ENCODE peak calls at places on chromosome 7, in ten cellular contexts. W, L, D, P, Y, C, Q, G, R and A are unnamed samples.

GRCh38 chr7:121634356-121634755 is 238.2 kb upstream of the FAM3C start:
- DNase-seq in W (no peak), L (peak; percentile 35), D (no peak), P (no peak), Y (no peak), C (no peak), Q (no peak), G (no peak), R (no peak), A (no peak)

GRCh38 chr7:141225916-141226618 is 152.2 kb downstream of the TMEM178B start:
- DNase-seq in W (no peak), L (peak; percentile 99), D (no peak), P (no peak), Y (no peak), C (no peak), Q (no peak), G (no peak), R (no peak), A (no peak)

GRCh38 chr7:148242271-148242801 is 348.2 kb upstream of the C7orf33 start:
- DNase-seq in W (no peak), L (peak; percentile 90), D (no peak), P (peak; percentile 60), Y (peak; percentile 39), C (peak; percentile 74), Q (peak; percentile 23), G (peak; percentile 83), R (peak; percentile 64), A (peak; percentile 85)

GRCh38 chr7:139771001-139771956 is 6.5 kb downstream of the HIPK2 start:
- DNase-seq in W (no peak), L (no peak), D (no peak), P (peak; percentile 96), Y (no peak), C (peak; percentile 44), Q (no peak), G (no peak), R (peak; percentile 82), A (no peak)

GRCh38 chr7:110557-111232 is 81.7 kb upstream of the FAM20C start:
- DNase-seq in W (no peak), L (no peak), D (no peak), P (no peak), Y (no peak), C (no peak), Q (no peak), G (no peak), R (no peak), A (no peak)

GRCh38 chr7:44155191-44156185 is 14.4 kb upstream of the MYL7 start:
- DNase-seq in W (peak; percentile 55), L (no peak), D (no peak), P (no peak), Y (no peak), C (no peak), Q (no peak), G (no peak), R (no peak), A (no peak)

GRCh38 chr7:123789817-123790216 is 41.0 kb upstream of the WASL start:
- DNase-seq in W (no peak), L (no peak), D (no peak), P (no peak), Y (no peak), C (no peak), Q (no peak), G (no peak), R (no peak), A (no peak)

GRCh38 chr7:87218941-87219544 is 489 bp downstream of the TMEM243 start:
- DNase-seq in W (peak; percentile 88), L (peak; percentile 66), D (no peak), P (peak; percentile 54), Y (peak; percentile 42), C (peak; percentile 49), Q (peak; percentile 59), G (peak; percentile 48), R (no peak), A (peak; percentile 92)

GRCh38 chr7:2553831-2554581 is 1.3 kb downstream of the BRAT1 start:
- DNase-seq in W (no peak), L (no peak), D (no peak), P (no peak), Y (peak; percentile 40), C (no peak), Q (no peak), G (no peak), R (no peak), A (no peak)

GRCh38 chr7:29398011-29398410 is 165.6 kb upstream of the PRR15 start:
- DNase-seq in W (no peak), L (peak; percentile 63), D (no peak), P (no peak), Y (no peak), C (no peak), Q (no peak), G (no peak), R (no peak), A (no peak)

DNA sequence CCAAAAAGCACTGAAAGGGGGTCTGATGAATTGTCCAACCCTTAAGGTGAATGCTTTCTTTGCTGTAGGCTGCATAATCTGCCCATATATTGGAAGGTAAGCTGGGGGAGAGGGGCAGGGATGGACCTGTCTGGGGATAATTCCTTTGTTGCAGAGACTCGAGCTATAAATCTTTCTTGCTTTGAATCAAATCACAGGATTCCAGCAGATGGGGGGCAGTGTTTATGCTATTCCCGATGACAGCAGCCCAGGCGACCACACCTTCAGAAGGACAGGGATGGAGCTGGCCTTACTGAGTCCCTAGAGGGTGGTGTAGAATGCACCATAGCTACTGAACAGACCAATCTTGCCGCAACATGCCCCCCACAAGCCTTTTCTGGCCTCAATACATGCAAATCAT is 2.5 kb downstream of the PODXL start:
- DNase-seq in W (no peak), L (no peak), D (no peak), P (no peak), Y (no peak), C (no peak), Q (no peak), G (no peak), R (no peak), A (no peak)
- H3K4me3 ChIP-seq in W (no peak overlapping the region), L (no peak overlapping the region), D (no peak overlapping the region), P (no peak overlapping the region), Y (no peak overlapping the region), C (peak overlapping the region; percentile 57), Q (no peak overlapping the region), G (no peak overlapping the region), R (no peak overlapping the region), A (no peak overlapping the region)

DNA sequence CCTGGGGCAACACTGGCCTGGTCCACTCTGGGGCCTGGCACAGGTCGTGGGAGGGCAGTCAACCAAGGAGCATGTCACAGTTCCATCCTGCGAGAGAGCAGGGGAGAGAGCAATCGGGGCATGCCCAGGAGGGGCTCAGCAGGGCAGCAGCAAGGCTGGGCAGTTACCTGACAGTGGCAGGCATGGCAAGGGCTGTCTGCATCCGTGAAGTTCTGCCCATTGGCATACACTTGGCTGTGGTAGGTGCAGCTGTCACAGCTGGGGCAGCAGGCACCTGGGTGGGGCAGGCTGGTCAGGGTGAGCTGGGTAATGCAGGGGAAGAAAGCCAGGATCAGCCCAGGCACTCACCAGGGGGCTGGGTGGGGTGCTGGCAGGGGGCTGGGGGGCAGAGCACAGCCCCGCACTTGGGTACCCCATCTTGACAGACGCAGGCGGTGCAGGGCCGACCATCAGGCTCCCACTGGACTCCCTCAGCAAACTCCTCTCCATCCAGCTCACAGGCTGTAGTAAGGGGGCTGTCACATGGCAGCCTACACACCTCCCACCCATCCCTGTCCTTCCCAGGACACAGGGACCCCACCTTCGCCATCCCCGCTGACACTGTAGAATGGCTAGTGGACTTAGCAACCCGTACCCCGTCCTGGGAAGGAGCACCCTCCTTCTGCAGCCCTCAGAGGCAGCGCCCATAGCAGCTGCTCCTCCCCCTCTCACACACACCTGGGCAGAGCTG is 17.8 kb downstream of the KCP start:
- DNase-seq in W (peak; percentile 50), L (no peak), D (no peak), P (no peak), Y (no peak), C (no peak), Q (no peak), G (no peak), R (no peak), A (no peak)
- H3K4me3 ChIP-seq in W (no peak overlapping the region), L (no peak overlapping the region), D (no peak overlapping the region), P (no peak overlapping the region), Y (no peak overlapping the region), C (no peak overlapping the region), Q (no peak overlapping the region), G (no peak overlapping the region), R (no peak overlapping the region), A (no peak overlapping the region)

DNA sequence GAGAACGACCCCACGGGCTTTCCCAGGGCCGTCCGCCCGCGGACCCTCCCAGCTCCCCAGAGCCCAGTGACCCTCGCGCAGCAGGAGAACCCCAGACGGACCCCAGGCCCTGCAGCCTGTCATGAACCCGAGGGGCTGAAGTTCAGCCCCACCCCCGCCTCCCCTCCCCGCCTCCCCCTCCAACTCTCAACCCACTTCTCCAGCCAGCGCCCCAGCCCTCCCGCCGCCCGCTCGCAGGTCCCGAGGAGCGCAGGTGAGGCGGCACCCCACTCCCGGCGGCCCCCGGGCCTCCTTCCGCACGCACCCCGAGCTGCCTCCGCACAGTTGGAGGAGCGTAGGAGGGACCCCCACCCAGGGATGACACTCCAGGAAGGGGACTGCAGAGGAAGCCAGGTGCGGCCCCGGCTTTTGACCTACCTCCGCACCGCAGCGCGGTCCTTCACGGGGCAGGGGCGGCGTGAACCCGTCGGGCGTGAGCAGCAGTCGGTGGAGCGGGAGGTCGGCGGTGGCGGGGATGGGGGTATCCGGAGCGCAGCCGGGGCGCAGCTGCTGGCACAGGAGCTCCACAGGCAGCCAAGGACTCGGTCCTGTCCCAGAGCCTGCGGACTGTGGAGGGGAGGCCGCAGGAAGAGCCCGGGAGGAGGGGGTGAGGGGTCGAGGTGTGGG is at the start of gene TMEM176A:
- DNase-seq in W (no peak), L (no peak), D (no peak), P (no peak), Y (no peak), C (no peak), Q (peak; percentile 67), G (peak; percentile 70), R (no peak), A (no peak)
- H3K4me3 ChIP-seq in W (no peak within 1 kb of the TSS), L (no peak within 1 kb of the TSS), D (peak within 1 kb of the TSS; percentile 65), P (no peak within 1 kb of the TSS), Y (peak within 1 kb of the TSS; percentile 39), C (peak within 1 kb of the TSS; percentile 43), Q (peak within 1 kb of the TSS; percentile 84), G (peak within 1 kb of the TSS; percentile 84), R (no peak within 1 kb of the TSS), A (peak within 1 kb of the TSS; percentile 58)

DNA sequence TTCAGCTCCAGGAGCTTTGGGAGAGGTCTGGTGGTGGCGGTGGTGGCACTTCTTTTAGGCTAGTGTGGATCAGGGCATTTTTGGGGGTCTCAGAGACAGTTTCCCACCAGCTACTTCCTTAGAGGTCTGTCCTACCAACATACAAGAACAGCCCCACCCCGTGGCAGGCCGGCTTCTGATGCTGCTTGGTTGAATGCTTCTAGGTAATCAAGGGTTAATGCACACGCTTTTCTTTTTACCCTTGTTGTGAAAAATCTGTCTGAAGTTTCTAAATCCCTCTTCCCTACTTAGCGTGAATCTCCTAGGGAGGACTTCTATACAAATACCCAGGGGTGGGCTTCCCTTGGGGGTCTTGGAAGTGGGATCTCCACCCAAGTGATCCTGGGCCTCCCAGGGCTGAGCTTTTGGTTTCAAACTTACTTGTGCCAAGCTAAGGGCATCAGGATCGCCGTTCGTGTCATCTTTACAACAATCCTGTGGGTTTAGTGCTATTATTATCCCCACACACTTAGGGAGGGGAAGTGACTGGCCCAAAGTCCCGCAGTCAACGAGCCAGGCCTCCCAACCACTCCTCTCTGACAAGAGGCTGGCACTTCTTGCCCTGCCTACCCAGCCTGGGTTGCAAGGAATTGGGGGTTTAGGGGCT is 1.7 kb downstream of the SH2B2 start:
- DNase-seq in W (no peak), L (peak; percentile 46), D (no peak), P (no peak), Y (no peak), C (no peak), Q (no peak), G (no peak), R (no peak), A (no peak)
- H3K4me3 ChIP-seq in W (no peak overlapping the region), L (peak overlapping the region; percentile 93), D (peak overlapping the region; percentile 90), P (no peak overlapping the region), Y (peak overlapping the region; percentile 75), C (no peak overlapping the region), Q (peak overlapping the region; percentile 95), G (no peak overlapping the region), R (no peak overlapping the region), A (peak overlapping the region; percentile 67)